ENCODE peak calls at places on chromosomes 6 and 20, in ten cellular contexts. One of them, this sample, is unnamed.

GRCh38 chr6:168643401-168643800 is 202.4 kb downstream of the SMOC2 start:
- ATAC-seq in left ventricle myocardium superior: no peak
- ATAC-seq in RWPE2: no peak
- ATAC-seq in mucosa of descending colon: peak
- ATAC-seq in gastrocnemius medialis: no peak
- ATAC-seq in activated naive CD8-positive, alpha-beta T cell treated with anti-CD3 and anti-CD28 coated beads, Interleukin-2, amount 10 ng/mL, durations not matched to agents 7 days and 5 days: no peak
- ATAC-seq in heart right ventricle: no peak
- ATAC-seq in central memory CD8-positive, alpha-beta T cell: no peak
- ATAC-seq in T-cell: no peak
- ATAC-seq in Right ventricle myocardium inferior: no peak
- ATAC-seq in this sample: no peak

GRCh38 chr6:167227984-167228383 is 63.1 kb upstream of the UNC93A start:
- ATAC-seq in left ventricle myocardium superior: no peak
- ATAC-seq in RWPE2: no peak
- ATAC-seq in mucosa of descending colon: no peak
- ATAC-seq in gastrocnemius medialis: no peak
- ATAC-seq in activated naive CD8-positive, alpha-beta T cell treated with anti-CD3 and anti-CD28 coated beads, Interleukin-2, amount 10 ng/mL, durations not matched to agents 7 days and 5 days: no peak
- ATAC-seq in heart right ventricle: no peak
- ATAC-seq in central memory CD8-positive, alpha-beta T cell: no peak
- ATAC-seq in T-cell: no peak
- ATAC-seq in Right ventricle myocardium inferior: no peak
- ATAC-seq in this sample: no peak

GRCh38 chr20:40471261-40471629 is 217.8 kb downstream of the MAFB start:
- ATAC-seq in left ventricle myocardium superior: peak
- ATAC-seq in RWPE2: peak
- ATAC-seq in mucosa of descending colon: peak
- ATAC-seq in gastrocnemius medialis: no peak
- ATAC-seq in activated naive CD8-positive, alpha-beta T cell treated with anti-CD3 and anti-CD28 coated beads, Interleukin-2, amount 10 ng/mL, durations not matched to agents 7 days and 5 days: no peak
- ATAC-seq in heart right ventricle: peak
- ATAC-seq in central memory CD8-positive, alpha-beta T cell: no peak
- ATAC-seq in T-cell: no peak
- ATAC-seq in Right ventricle myocardium inferior: peak
- ATAC-seq in this sample: no peak

GRCh38 chr20:8131598-8132014 is 460 bp upstream of the PLCB1 start:
- ATAC-seq in left ventricle myocardium superior: peak
- ATAC-seq in RWPE2: peak
- ATAC-seq in mucosa of descending colon: peak
- ATAC-seq in gastrocnemius medialis: peak
- ATAC-seq in activated naive CD8-positive, alpha-beta T cell treated with anti-CD3 and anti-CD28 coated beads, Interleukin-2, amount 10 ng/mL, durations not matched to agents 7 days and 5 days: peak
- ATAC-seq in heart right ventricle: peak
- ATAC-seq in central memory CD8-positive, alpha-beta T cell: peak
- ATAC-seq in T-cell: peak
- ATAC-seq in Right ventricle myocardium inferior: peak
- ATAC-seq in this sample: peak

GRCh38 chr6:55011034-55011433 is 163.3 kb upstream of the HCRTR2 start:
- ATAC-seq in left ventricle myocardium superior: no peak
- ATAC-seq in RWPE2: no peak
- ATAC-seq in mucosa of descending colon: no peak
- ATAC-seq in gastrocnemius medialis: no peak
- ATAC-seq in activated naive CD8-positive, alpha-beta T cell treated with anti-CD3 and anti-CD28 coated beads, Interleukin-2, amount 10 ng/mL, durations not matched to agents 7 days and 5 days: no peak
- ATAC-seq in heart right ventricle: no peak
- ATAC-seq in central memory CD8-positive, alpha-beta T cell: no peak
- ATAC-seq in T-cell: no peak
- ATAC-seq in Right ventricle myocardium inferior: no peak
- ATAC-seq in this sample: no peak

GRCh38 chr6:137926207-137926731 is 59.2 kb downstream of the TNFAIP3 start:
- ATAC-seq in left ventricle myocardium superior: no peak
- ATAC-seq in RWPE2: peak
- ATAC-seq in mucosa of descending colon: peak
- ATAC-seq in gastrocnemius medialis: peak
- ATAC-seq in activated naive CD8-positive, alpha-beta T cell treated with anti-CD3 and anti-CD28 coated beads, Interleukin-2, amount 10 ng/mL, durations not matched to agents 7 days and 5 days: no peak
- ATAC-seq in heart right ventricle: no peak
- ATAC-seq in central memory CD8-positive, alpha-beta T cell: no peak
- ATAC-seq in T-cell: no peak
- ATAC-seq in Right ventricle myocardium inferior: no peak
- ATAC-seq in this sample: no peak

GRCh38 chr6:31170987-31171671 is 647 bp upstream of the POU5F1 start:
- ATAC-seq in left ventricle myocardium superior: no peak
- ATAC-seq in RWPE2: no peak
- ATAC-seq in mucosa of descending colon: peak
- ATAC-seq in gastrocnemius medialis: no peak
- ATAC-seq in activated naive CD8-positive, alpha-beta T cell treated with anti-CD3 and anti-CD28 coated beads, Interleukin-2, amount 10 ng/mL, durations not matched to agents 7 days and 5 days: no peak
- ATAC-seq in heart right ventricle: no peak
- ATAC-seq in central memory CD8-positive, alpha-beta T cell: no peak
- ATAC-seq in T-cell: no peak
- ATAC-seq in Right ventricle myocardium inferior: no peak
- ATAC-seq in this sample: no peak

GRCh38 chr6:139824864-139825263 is 450.4 kb upstream of the CITED2 start:
- ATAC-seq in left ventricle myocardium superior: no peak
- ATAC-seq in RWPE2: no peak
- ATAC-seq in mucosa of descending colon: no peak
- ATAC-seq in gastrocnemius medialis: no peak
- ATAC-seq in activated naive CD8-positive, alpha-beta T cell treated with anti-CD3 and anti-CD28 coated beads, Interleukin-2, amount 10 ng/mL, durations not matched to agents 7 days and 5 days: no peak
- ATAC-seq in heart right ventricle: no peak
- ATAC-seq in central memory CD8-positive, alpha-beta T cell: no peak
- ATAC-seq in T-cell: no peak
- ATAC-seq in Right ventricle myocardium inferior: no peak
- ATAC-seq in this sample: no peak

GRCh38 chr6:159800141-159800865 is at the start of gene PNLDC1:
- ATAC-seq in left ventricle myocardium superior: no peak
- ATAC-seq in RWPE2: peak
- ATAC-seq in mucosa of descending colon: no peak
- ATAC-seq in gastrocnemius medialis: no peak
- ATAC-seq in activated naive CD8-positive, alpha-beta T cell treated with anti-CD3 and anti-CD28 coated beads, Interleukin-2, amount 10 ng/mL, durations not matched to agents 7 days and 5 days: no peak
- ATAC-seq in heart right ventricle: peak
- ATAC-seq in central memory CD8-positive, alpha-beta T cell: no peak
- ATAC-seq in T-cell: no peak
- ATAC-seq in Right ventricle myocardium inferior: no peak
- ATAC-seq in this sample: no peak

GRCh38 chr6:43989556-43990248 is 137.6 kb downstream of the MRPL14 start:
- ATAC-seq in left ventricle myocardium superior: peak
- ATAC-seq in RWPE2: no peak
- ATAC-seq in mucosa of descending colon: no peak
- ATAC-seq in gastrocnemius medialis: peak
- ATAC-seq in activated naive CD8-positive, alpha-beta T cell treated with anti-CD3 and anti-CD28 coated beads, Interleukin-2, amount 10 ng/mL, durations not matched to agents 7 days and 5 days: no peak
- ATAC-seq in heart right ventricle: no peak
- ATAC-seq in central memory CD8-positive, alpha-beta T cell: no peak
- ATAC-seq in T-cell: no peak
- ATAC-seq in Right ventricle myocardium inferior: no peak
- ATAC-seq in this sample: peak

GRCh38 chr6:129370268-129370916 is 339.6 kb downstream of the ARHGAP18 start:
- ATAC-seq in left ventricle myocardium superior: peak
- ATAC-seq in RWPE2: no peak
- ATAC-seq in mucosa of descending colon: peak
- ATAC-seq in gastrocnemius medialis: peak
- ATAC-seq in activated naive CD8-positive, alpha-beta T cell treated with anti-CD3 and anti-CD28 coated beads, Interleukin-2, amount 10 ng/mL, durations not matched to agents 7 days and 5 days: no peak
- ATAC-seq in heart right ventricle: no peak
- ATAC-seq in central memory CD8-positive, alpha-beta T cell: no peak
- ATAC-seq in T-cell: peak
- ATAC-seq in Right ventricle myocardium inferior: no peak
- ATAC-seq in this sample: peak

GRCh38 chr6:169168302-169168630 is 85.4 kb downstream of the THBS2 start:
- ATAC-seq in left ventricle myocardium superior: peak
- ATAC-seq in RWPE2: no peak
- ATAC-seq in mucosa of descending colon: no peak
- ATAC-seq in gastrocnemius medialis: no peak
- ATAC-seq in activated naive CD8-positive, alpha-beta T cell treated with anti-CD3 and anti-CD28 coated beads, Interleukin-2, amount 10 ng/mL, durations not matched to agents 7 days and 5 days: no peak
- ATAC-seq in heart right ventricle: peak
- ATAC-seq in central memory CD8-positive, alpha-beta T cell: no peak
- ATAC-seq in T-cell: no peak
- ATAC-seq in Right ventricle myocardium inferior: peak
- ATAC-seq in this sample: peak

GRCh38 chr6:44085219-44085618 is 42.0 kb downstream of the MRPL14 start:
- ATAC-seq in left ventricle myocardium superior: no peak
- ATAC-seq in RWPE2: no peak
- ATAC-seq in mucosa of descending colon: no peak
- ATAC-seq in gastrocnemius medialis: no peak
- ATAC-seq in activated naive CD8-positive, alpha-beta T cell treated with anti-CD3 and anti-CD28 coated beads, Interleukin-2, amount 10 ng/mL, durations not matched to agents 7 days and 5 days: no peak
- ATAC-seq in heart right ventricle: no peak
- ATAC-seq in central memory CD8-positive, alpha-beta T cell: no peak
- ATAC-seq in T-cell: no peak
- ATAC-seq in Right ventricle myocardium inferior: no peak
- ATAC-seq in this sample: no peak

GRCh38 chr20:4951299-4951698 is 50.0 kb downstream of the SLC23A2 start:
- ATAC-seq in left ventricle myocardium superior: peak
- ATAC-seq in RWPE2: peak
- ATAC-seq in mucosa of descending colon: peak
- ATAC-seq in gastrocnemius medialis: peak
- ATAC-seq in activated naive CD8-positive, alpha-beta T cell treated with anti-CD3 and anti-CD28 coated beads, Interleukin-2, amount 10 ng/mL, durations not matched to agents 7 days and 5 days: no peak
- ATAC-seq in heart right ventricle: peak
- ATAC-seq in central memory CD8-positive, alpha-beta T cell: no peak
- ATAC-seq in T-cell: no peak
- ATAC-seq in Right ventricle myocardium inferior: peak
- ATAC-seq in this sample: peak

GRCh38 chr20:58184063-58184462 is 44.4 kb downstream of the ANKRD60 start:
- ATAC-seq in left ventricle myocardium superior: no peak
- ATAC-seq in RWPE2: no peak
- ATAC-seq in mucosa of descending colon: no peak
- ATAC-seq in gastrocnemius medialis: no peak
- ATAC-seq in activated naive CD8-positive, alpha-beta T cell treated with anti-CD3 and anti-CD28 coated beads, Interleukin-2, amount 10 ng/mL, durations not matched to agents 7 days and 5 days: no peak
- ATAC-seq in heart right ventricle: no peak
- ATAC-seq in central memory CD8-positive, alpha-beta T cell: no peak
- ATAC-seq in T-cell: no peak
- ATAC-seq in Right ventricle myocardium inferior: no peak
- ATAC-seq in this sample: no peak

GRCh38 chr6:45174045-45174444 is 154.1 kb upstream of the RUNX2 start:
- ATAC-seq in left ventricle myocardium superior: no peak
- ATAC-seq in RWPE2: no peak
- ATAC-seq in mucosa of descending colon: no peak
- ATAC-seq in gastrocnemius medialis: no peak
- ATAC-seq in activated naive CD8-positive, alpha-beta T cell treated with anti-CD3 and anti-CD28 coated beads, Interleukin-2, amount 10 ng/mL, durations not matched to agents 7 days and 5 days: no peak
- ATAC-seq in heart right ventricle: no peak
- ATAC-seq in central memory CD8-positive, alpha-beta T cell: no peak
- ATAC-seq in T-cell: no peak
- ATAC-seq in Right ventricle myocardium inferior: no peak
- ATAC-seq in this sample: no peak

GRCh38 chr6:108268845-108269244 is 8.0 kb upstream of the SNX3 start:
- ATAC-seq in left ventricle myocardium superior: no peak
- ATAC-seq in RWPE2: no peak
- ATAC-seq in mucosa of descending colon: no peak
- ATAC-seq in gastrocnemius medialis: no peak
- ATAC-seq in activated naive CD8-positive, alpha-beta T cell treated with anti-CD3 and anti-CD28 coated beads, Interleukin-2, amount 10 ng/mL, durations not matched to agents 7 days and 5 days: no peak
- ATAC-seq in heart right ventricle: no peak
- ATAC-seq in central memory CD8-positive, alpha-beta T cell: no peak
- ATAC-seq in T-cell: no peak
- ATAC-seq in Right ventricle myocardium inferior: no peak
- ATAC-seq in this sample: no peak

GRCh38 chr6:24283043-24283985 is 74.5 kb downstream of the DCDC2 start:
- ATAC-seq in left ventricle myocardium superior: peak
- ATAC-seq in RWPE2: peak
- ATAC-seq in mucosa of descending colon: peak
- ATAC-seq in gastrocnemius medialis: peak
- ATAC-seq in activated naive CD8-positive, alpha-beta T cell treated with anti-CD3 and anti-CD28 coated beads, Interleukin-2, amount 10 ng/mL, durations not matched to agents 7 days and 5 days: peak
- ATAC-seq in heart right ventricle: peak
- ATAC-seq in central memory CD8-positive, alpha-beta T cell: peak
- ATAC-seq in T-cell: peak
- ATAC-seq in Right ventricle myocardium inferior: peak
- ATAC-seq in this sample: peak

GRCh38 chr6:132414761-132415160 is 13.5 kb upstream of the MOXD1 start:
- ATAC-seq in left ventricle myocardium superior: peak
- ATAC-seq in RWPE2: no peak
- ATAC-seq in mucosa of descending colon: no peak
- ATAC-seq in gastrocnemius medialis: no peak
- ATAC-seq in activated naive CD8-positive, alpha-beta T cell treated with anti-CD3 and anti-CD28 coated beads, Interleukin-2, amount 10 ng/mL, durations not matched to agents 7 days and 5 days: no peak
- ATAC-seq in heart right ventricle: peak
- ATAC-seq in central memory CD8-positive, alpha-beta T cell: no peak
- ATAC-seq in T-cell: no peak
- ATAC-seq in Right ventricle myocardium inferior: peak
- ATAC-seq in this sample: no peak

GRCh38 chr6:163841326-163841725 is 426.8 kb downstream of the QKI start:
- ATAC-seq in left ventricle myocardium superior: no peak
- ATAC-seq in RWPE2: no peak
- ATAC-seq in mucosa of descending colon: no peak
- ATAC-seq in gastrocnemius medialis: no peak
- ATAC-seq in activated naive CD8-positive, alpha-beta T cell treated with anti-CD3 and anti-CD28 coated beads, Interleukin-2, amount 10 ng/mL, durations not matched to agents 7 days and 5 days: no peak
- ATAC-seq in heart right ventricle: no peak
- ATAC-seq in central memory CD8-positive, alpha-beta T cell: no peak
- ATAC-seq in T-cell: no peak
- ATAC-seq in Right ventricle myocardium inferior: no peak
- ATAC-seq in this sample: no peak